ENCODE peak calls at places on chromosome 17, in seven cellular contexts. X is left lung; J is aorta; L is body of pancreas; H is naive thymus-derived CD4-positive, alpha-beta T cell; T is lower lobe of right lung; Y is CD8-positive, alpha-beta T cell. V is an unnamed sample.

GRCh38 chr17:4444782-4445473 is 11.2 kb downstream of the SPNS3 start:
- ATAC-seq in X (peak), J (no peak), L (peak), H (peak), T (peak), Y (no peak), V (no peak)

GRCh38 chr17:39835038-39835786 is 28.9 kb downstream of the IKZF3 start:
- ATAC-seq in X (no peak), J (no peak), L (no peak), H (no peak), T (no peak), Y (no peak), V (no peak)

GRCh38 chr17:2177235-2177811 is 122.4 kb downstream of the HIC1 start:
- ATAC-seq in X (no peak), J (no peak), L (no peak), H (no peak), T (no peak), Y (no peak), V (no peak)

GRCh38 chr17:64442550-64442971 is 6.4 kb upstream of the MILR1 start:
- ATAC-seq in X (peak), J (no peak), L (no peak), H (peak), T (peak), Y (peak), V (peak)

GRCh38 chr17:64496348-64496785 is 487 bp downstream of the POLG2 start:
- ATAC-seq in X (peak), J (no peak), L (peak), H (no peak), T (no peak), Y (no peak), V (no peak)

GRCh38 chr17:66307257-66307656 is 4.8 kb downstream of the PRKCA start:
- ATAC-seq in X (no peak), J (no peak), L (no peak), H (no peak), T (no peak), Y (no peak), V (no peak)

GRCh38 chr17:28313841-28314240 is 5.2 kb upstream of the TMEM97 start:
- ATAC-seq in X (no peak), J (no peak), L (no peak), H (no peak), T (no peak), Y (no peak), V (no peak)

GRCh38 chr17:39591958-39592954 is 15.5 kb downstream of the NEUROD2 start:
- ATAC-seq in X (peak), J (peak), L (peak), H (no peak), T (peak), Y (peak), V (no peak)

GRCh38 chr17:28524476-28525415 is 18.6 kb downstream of the FOXN1 start:
- ATAC-seq in X (peak), J (no peak), L (peak), H (no peak), T (peak), Y (no peak), V (no peak)

GRCh38 chr17:59513934-59514841 is 51.2 kb upstream of the DHX40 start:
- ATAC-seq in X (peak), J (no peak), L (peak), H (peak), T (peak), Y (no peak), V (no peak)

GRCh38 chr17:36947922-36948716 is 635 bp upstream of the AATF start:
- ATAC-seq in X (peak), J (peak), L (peak), H (no peak), T (peak), Y (peak), V (peak)

GRCh38 chr17:32795339-32795979 is 81.5 kb downstream of the MYO1D start:
- ATAC-seq in X (no peak), J (no peak), L (no peak), H (no peak), T (no peak), Y (no peak), V (no peak)

GRCh38 chr17:43927101-43927935 is 15.0 kb downstream of the PPY start:
- ATAC-seq in X (peak), J (no peak), L (peak), H (no peak), T (no peak), Y (peak), V (no peak)

GRCh38 chr17:76888661-76889060 is 20.5 kb downstream of the MGAT5B start:
- ATAC-seq in X (no peak), J (no peak), L (no peak), H (no peak), T (no peak), Y (no peak), V (no peak)

GRCh38 chr17:19671433-19671832 is 22.9 kb downstream of the ALDH3A2 start:
- ATAC-seq in X (no peak), J (no peak), L (no peak), H (no peak), T (no peak), Y (no peak), V (no peak)

GRCh38 chr17:66647391-66647983 is 187.4 kb upstream of the CACNG5 start:
- ATAC-seq in X (no peak), J (no peak), L (no peak), H (no peak), T (no peak), Y (no peak), V (no peak)

GRCh38 chr17:56320443-56320842 is 167.2 kb downstream of the ANKFN1 start:
- ATAC-seq in X (no peak), J (no peak), L (no peak), H (no peak), T (no peak), Y (no peak), V (no peak)

GRCh38 chr17:66988069-66988798 is 23.7 kb downstream of the CACNG4 start:
- ATAC-seq in X (no peak), J (no peak), L (no peak), H (no peak), T (no peak), Y (no peak), V (no peak)

GRCh38 chr17:45809484-45809883 is 25.4 kb downstream of the CRHR1 start:
- ATAC-seq in X (no peak), J (no peak), L (no peak), H (no peak), T (no peak), Y (no peak), V (no peak)

GRCh38 chr17:59331929-59332889 is 754 bp downstream of the YPEL2 start:
- ATAC-seq in X (peak), J (peak), L (peak), H (no peak), T (peak), Y (no peak), V (peak)

GRCh38 chr17:55303008-55303493 is 38.3 kb downstream of the HLF start:
- ATAC-seq in X (no peak), J (no peak), L (no peak), H (no peak), T (no peak), Y (no peak), V (no peak)

GRCh38 chr17:27495460-27495859 is 39.2 kb downstream of the KSR1 start:
- ATAC-seq in X (no peak), J (no peak), L (peak), H (no peak), T (no peak), Y (no peak), V (no peak)

GRCh38 chr17:59786213-59786535 is 78.7 kb downstream of the VMP1 start:
- ATAC-seq in X (peak), J (no peak), L (peak), H (no peak), T (no peak), Y (no peak), V (no peak)

DNA sequence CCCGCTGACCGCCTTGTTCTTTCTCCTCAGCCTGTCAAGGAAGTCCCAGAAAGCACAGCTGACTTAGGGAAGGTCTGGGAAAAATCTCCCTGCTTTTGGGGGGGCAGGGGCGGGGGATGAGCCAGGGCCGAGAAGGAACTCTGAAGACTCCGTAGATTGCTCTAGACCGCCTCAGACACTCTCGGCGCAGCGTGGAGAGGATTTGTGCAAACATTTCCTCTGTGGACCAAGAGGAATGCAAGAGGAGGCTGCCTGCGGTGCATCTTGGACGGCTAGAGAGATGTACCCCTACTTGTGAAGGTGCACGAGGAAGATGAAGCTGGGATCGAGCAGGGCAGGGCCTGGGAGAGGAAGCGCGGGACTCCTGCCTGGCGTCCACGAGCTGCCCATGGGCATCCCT is at the start of gene GLP2R:
- ATAC-seq in X (no peak), J (no peak), L (no peak), H (no peak), T (no peak), Y (no peak), V (no peak)
- H3K4me3 ChIP-seq in X (no peak), J (no peak), L (no peak), H (no peak), T (no peak), Y (no peak), V (no peak)

GRCh38 chr17:31327534-31328526 is 6.4 kb upstream of the EVI2A start:
- ATAC-seq in X (no peak), J (no peak), L (no peak), H (no peak), T (no peak), Y (no peak), V (no peak)
- H3K4me3 ChIP-seq in X (no peak), J (no peak), L (no peak), H (no peak), T (no peak), Y (no peak), V (no peak)

GRCh38 chr17:50948711-50949110 is 82.6 kb upstream of the TOB1 start:
- ATAC-seq in X (no peak), J (no peak), L (no peak), H (no peak), T (no peak), Y (no peak), V (no peak)
- H3K4me3 ChIP-seq in X (no peak), J (no peak), L (no peak), H (no peak), T (no peak), Y (no peak), V (no peak)

GRCh38 chr17:13503526-13503925 is 98.2 kb downstream of the HS3ST3A1 start:
- ATAC-seq in X (no peak), J (no peak), L (no peak), H (no peak), T (no peak), Y (no peak), V (no peak)
- H3K4me3 ChIP-seq in X (no peak), J (no peak), L (no peak), H (no peak), T (no peak), Y (no peak), V (no peak)

GRCh38 chr17:71251936-71252335 is 868.9 kb upstream of the SOX9 start:
- ATAC-seq in X (peak), J (no peak), L (no peak), H (no peak), T (no peak), Y (no peak), V (no peak)
- H3K4me3 ChIP-seq in X (no peak), J (no peak), L (no peak), H (no peak), T (no peak), Y (no peak), V (no peak)

DNA sequence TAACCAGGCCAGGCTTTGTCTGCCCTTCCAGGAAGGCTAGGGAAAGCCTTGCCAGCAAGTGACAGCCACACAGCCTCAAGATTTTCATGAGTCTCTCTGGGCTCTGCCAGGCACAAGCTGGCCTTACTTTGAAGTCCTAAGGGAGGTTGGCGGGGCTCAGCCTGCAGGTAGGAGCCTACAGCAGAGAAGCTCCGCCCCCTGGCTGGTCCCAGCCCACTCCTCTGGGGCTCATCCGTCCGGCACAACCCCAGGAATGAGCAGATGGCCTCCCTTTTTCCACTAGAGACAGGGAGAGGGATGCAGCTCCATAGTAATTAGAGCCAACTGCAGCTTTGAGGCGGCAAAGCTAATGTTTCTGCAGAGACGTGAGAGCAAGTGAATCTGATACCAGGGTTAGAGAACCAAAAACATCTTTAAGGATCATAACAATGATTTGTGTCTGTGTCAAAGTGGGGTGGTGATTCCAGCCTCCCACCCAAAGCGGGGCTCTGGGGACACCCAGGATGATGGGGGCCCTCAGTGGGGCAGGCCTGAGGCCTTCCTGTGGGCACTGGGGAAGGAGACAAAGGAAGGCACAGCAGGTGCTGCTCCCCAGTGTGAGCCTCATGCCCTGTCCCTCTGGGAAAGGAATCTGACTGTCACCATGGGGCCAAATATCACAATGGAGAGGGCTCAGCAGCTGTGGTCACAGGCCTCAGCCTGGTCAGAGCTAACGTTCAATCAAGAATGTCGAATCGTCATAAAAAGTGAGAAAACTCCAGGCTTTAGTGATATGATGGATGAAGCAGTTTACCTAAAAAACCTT is 61.5 kb downstream of the RBFOX3 start:
- ATAC-seq in X (no peak), J (no peak), L (no peak), H (no peak), T (no peak), Y (no peak), V (no peak)
- H3K4me3 ChIP-seq in X (no peak), J (no peak), L (no peak), H (no peak), T (no peak), Y (no peak), V (no peak)

DNA sequence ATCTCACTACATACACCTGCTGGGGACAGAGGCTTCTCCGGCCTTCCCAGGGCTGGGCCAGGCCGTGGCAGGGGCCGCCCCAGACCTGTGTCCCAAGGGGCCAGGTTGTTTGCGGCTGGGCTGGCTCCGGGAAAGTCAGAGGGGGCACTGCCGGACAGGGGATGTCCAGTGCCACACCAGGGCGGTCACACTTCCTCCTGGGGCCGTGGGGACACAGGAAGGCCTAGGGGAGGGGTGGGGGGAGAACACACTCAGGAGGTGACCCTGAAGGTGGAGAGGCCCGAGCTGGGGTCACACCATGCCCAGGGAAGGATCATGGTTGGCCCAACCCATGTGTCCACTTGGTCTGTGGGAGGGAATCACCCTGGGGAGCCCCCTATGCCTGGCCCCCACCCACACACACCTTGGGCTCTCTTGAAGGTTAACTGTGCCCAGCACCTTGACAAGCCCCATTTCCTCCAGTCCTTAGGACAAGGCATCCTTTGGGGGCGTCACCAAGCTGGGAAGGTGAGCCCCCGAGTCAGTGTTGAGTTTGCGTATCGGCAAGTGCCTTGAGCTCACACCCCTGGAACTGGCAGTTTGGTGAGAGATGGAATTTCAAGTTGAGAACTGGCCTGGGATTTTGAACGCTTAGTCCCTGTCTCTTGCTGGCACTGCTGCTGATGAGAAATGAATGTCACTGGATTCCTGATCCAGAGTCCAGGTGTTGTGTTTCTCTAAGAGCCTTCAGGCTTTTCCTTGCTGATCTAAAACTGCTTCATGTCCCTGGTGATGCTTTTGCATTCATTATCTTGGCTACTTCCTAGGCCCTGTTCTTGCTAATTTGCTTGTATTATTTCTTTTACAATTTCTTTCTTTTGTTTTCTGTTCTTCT is 7.7 kb upstream of the ACTG1 start:
- ATAC-seq in X (no peak), J (no peak), L (no peak), H (no peak), T (no peak), Y (no peak), V (no peak)
- H3K4me3 ChIP-seq in X (peak), J (no peak), L (no peak), H (peak), T (peak), Y (no peak), V (peak)

GRCh38 chr17:48036693-48037035 is 933 bp downstream of the COPZ2 start:
- ATAC-seq in X (no peak), J (no peak), L (no peak), H (no peak), T (no peak), Y (no peak), V (peak)

GRCh38 chr17:48043171-48043570 is 5.0 kb upstream of the NFE2L1 start:
- ATAC-seq in X (no peak), J (no peak), L (no peak), H (no peak), T (no peak), Y (no peak), V (no peak)

GRCh38 chr17:48038687-48039086 is 1.1 kb upstream of the COPZ2 start:
- ATAC-seq in X (no peak), J (no peak), L (no peak), H (no peak), T (no peak), Y (no peak), V (no peak)

GRCh38 chr17:48037036-48037881 is at the start of gene COPZ2:
- ATAC-seq in X (peak), J (peak), L (peak), H (peak), T (peak), Y (peak), V (peak)

DNA sequence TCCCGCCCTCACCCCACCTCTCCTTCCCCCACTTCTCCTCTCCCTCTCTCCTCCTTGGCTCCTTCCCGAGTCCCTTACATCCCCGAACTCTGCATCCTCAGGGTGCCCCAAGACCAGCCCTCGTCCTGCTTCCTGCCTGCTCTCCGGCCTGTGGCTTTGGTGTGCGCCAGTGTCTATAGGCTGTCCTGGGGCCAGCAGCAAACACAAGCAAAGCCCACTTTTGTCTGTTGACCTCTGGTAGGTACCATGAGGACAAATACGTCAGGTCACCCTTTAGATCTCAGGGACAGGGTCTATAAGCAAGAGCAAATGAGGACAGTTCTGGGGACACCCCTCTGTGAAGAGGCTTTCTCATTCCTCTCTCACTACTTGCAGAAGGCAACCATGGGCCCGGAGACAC is 327 bp upstream of the COPZ2 start:
- ATAC-seq in X (no peak), J (no peak), L (peak), H (no peak), T (no peak), Y (no peak), V (peak)
- H3K4me3 ChIP-seq in X (no peak), J (peak), L (no peak), H (peak), T (peak), Y (no peak), V (peak)

GRCh38 chr17:17679243-17679642 is 2.0 kb upstream of the RAI1 start:
- ATAC-seq in X (no peak), J (no peak), L (no peak), H (no peak), T (no peak), Y (no peak), V (no peak)

GRCh38 chr17:17681744-17682292 is 560 bp downstream of the RAI1 start:
- ATAC-seq in X (peak), J (peak), L (peak), H (peak), T (peak), Y (peak), V (peak)

GRCh38 chr17:17679748-17680147 is 1.5 kb upstream of the RAI1 start:
- ATAC-seq in X (no peak), J (no peak), L (no peak), H (no peak), T (no peak), Y (no peak), V (no peak)

GRCh38 chr17:17681187-17681743 is at the start of gene RAI1:
- ATAC-seq in X (peak), J (peak), L (peak), H (peak), T (peak), Y (peak), V (peak)

GRCh38 chr17:17680477-17681186 is 626 bp upstream of the RAI1 start:
- ATAC-seq in X (no peak), J (no peak), L (no peak), H (no peak), T (no peak), Y (no peak), V (no peak)
- H3K4me3 ChIP-seq in X (no peak), J (no peak), L (no peak), H (no peak), T (peak), Y (peak), V (no peak)

GRCh38 chr17:78131172-78132085 is 858 bp downstream of the TMC8 start:
- ATAC-seq in X (peak), J (no peak), L (no peak), H (no peak), T (peak), Y (peak), V (no peak)
- H3K4me3 ChIP-seq in X (peak), J (no peak), L (no peak), H (peak), T (peak), Y (peak), V (peak)